ENCODE peak calls at places on chromosome 2, in seven cellular contexts. G is mucosa of descending colon, L is brain microvascular endothelial cell, V is AG04450, O is HFF-Myc, Q is GM23338, S is fibroblast of pulmonary artery. X is an unnamed sample.

GRCh38 chr2:168699834-168700417 is 102.5 kb upstream of the NOSTRIN start:
- DNase-seq in G (peak), L (peak), V (peak), O (peak), Q (no peak), S (peak), X (no peak)

GRCh38 chr2:52904511-52904910 is 863.1 kb upstream of the CHAC2 start:
- DNase-seq in G (no peak), L (no peak), V (peak), O (no peak), Q (no peak), S (no peak), X (no peak)

GRCh38 chr2:240624950-240625621 is at the start of gene GPR35:
- DNase-seq in G (peak), L (peak), V (no peak), O (no peak), Q (no peak), S (no peak), X (no peak)

GRCh38 chr2:104240984-104241383 is 612.9 kb upstream of the POU3F3 start:
- DNase-seq in G (no peak), L (no peak), V (no peak), O (no peak), Q (no peak), S (no peak), X (no peak)

GRCh38 chr2:46655551-46656436 is 176.4 kb downstream of the TMEM247 start:
- DNase-seq in G (no peak), L (no peak), V (no peak), O (no peak), Q (no peak), S (peak), X (no peak)

GRCh38 chr2:240024766-240025165 is 376 bp downstream of the NDUFA10 start:
- DNase-seq in G (no peak), L (no peak), V (no peak), O (no peak), Q (peak), S (no peak), X (no peak)

GRCh38 chr2:44748-45341 is 1.5 kb downstream of the FAM110C start:
- DNase-seq in G (peak), L (no peak), V (no peak), O (no peak), Q (peak), S (no peak), X (no peak)

GRCh38 chr2:222941510-222942032 is 80.7 kb downstream of the ACSL3 start:
- DNase-seq in G (no peak), L (no peak), V (no peak), O (no peak), Q (no peak), S (no peak), X (no peak)

GRCh38 chr2:46985512-46985911 is 69.9 kb upstream of the MCFD2 start:
- DNase-seq in G (no peak), L (peak), V (no peak), O (no peak), Q (no peak), S (no peak), X (no peak)

GRCh38 chr2:237967463-237967871 is 653 bp downstream of the UBE2F start:
- DNase-seq in G (peak), L (no peak), V (no peak), O (no peak), Q (peak), S (no peak), X (no peak)

GRCh38 chr2:55550368-55551102 is 31.0 kb downstream of the CFAP36 start:
- DNase-seq in G (no peak), L (peak), V (peak), O (peak), Q (no peak), S (peak), X (peak)

GRCh38 chr2:189115126-189115525 is 64.4 kb downstream of the COL5A2 start:
- DNase-seq in G (no peak), L (no peak), V (no peak), O (no peak), Q (peak), S (peak), X (no peak)
- TF ChIP-seq CTCF in G (no peak), L (no peak), V (no peak), O (no peak), Q (no peak), S (peak), X (peak)

DNA sequence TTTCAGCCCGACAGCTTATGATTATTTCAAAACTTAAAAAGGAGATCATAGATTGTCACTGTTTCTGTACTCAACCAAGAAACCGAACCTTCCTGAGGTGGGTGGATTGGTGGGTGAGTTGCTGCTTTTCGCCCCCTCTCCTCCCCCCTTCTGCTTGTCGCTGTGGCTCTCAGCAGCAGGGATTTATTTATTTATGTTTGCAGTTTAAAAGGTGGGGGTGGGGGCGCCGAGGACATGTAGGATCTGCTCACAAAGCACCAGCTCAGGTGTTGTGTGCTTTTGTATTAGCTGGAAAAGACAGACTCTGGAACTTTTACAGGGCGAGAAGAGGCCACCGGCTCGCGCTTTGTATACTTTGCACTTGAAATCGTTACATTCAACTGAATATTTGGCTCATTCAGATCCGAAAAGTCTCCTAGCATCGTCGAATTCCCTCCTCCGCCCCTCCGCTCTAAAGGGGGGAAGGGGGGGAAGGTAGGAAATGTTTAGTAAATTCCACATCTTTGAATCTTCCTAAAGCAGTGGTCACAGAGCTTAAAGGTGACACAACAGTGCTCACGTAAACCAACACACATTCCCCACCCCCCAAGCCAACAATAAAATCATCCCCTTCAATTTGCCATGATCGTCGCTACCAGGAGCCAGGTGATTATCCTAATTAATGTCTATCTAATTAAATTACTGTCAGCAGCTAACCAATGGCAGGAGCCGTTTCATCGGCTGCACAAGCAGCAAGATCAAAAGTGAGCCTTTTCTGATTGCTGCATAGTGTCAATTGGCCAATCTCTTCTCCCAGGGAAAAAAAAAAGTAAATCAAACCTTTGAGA is 417 bp upstream of the TBR1 start:
- DNase-seq in G (no peak), L (no peak), V (no peak), O (no peak), Q (peak), S (no peak), X (no peak)
- H3K4me3 ChIP-seq in G (no peak), L (no peak), V (no peak), O (no peak), Q (peak), S (no peak), X (no peak)

GRCh38 chr2:41167014-41167413 is 715.1 kb upstream of the SLC8A1 start:
- DNase-seq in G (no peak), L (no peak), V (no peak), O (no peak), Q (peak), S (no peak), X (no peak)

GRCh38 chr2:41169744-41170143 is 717.9 kb upstream of the SLC8A1 start:
- DNase-seq in G (no peak), L (no peak), V (no peak), O (no peak), Q (peak), S (no peak), X (no peak)

DNA sequence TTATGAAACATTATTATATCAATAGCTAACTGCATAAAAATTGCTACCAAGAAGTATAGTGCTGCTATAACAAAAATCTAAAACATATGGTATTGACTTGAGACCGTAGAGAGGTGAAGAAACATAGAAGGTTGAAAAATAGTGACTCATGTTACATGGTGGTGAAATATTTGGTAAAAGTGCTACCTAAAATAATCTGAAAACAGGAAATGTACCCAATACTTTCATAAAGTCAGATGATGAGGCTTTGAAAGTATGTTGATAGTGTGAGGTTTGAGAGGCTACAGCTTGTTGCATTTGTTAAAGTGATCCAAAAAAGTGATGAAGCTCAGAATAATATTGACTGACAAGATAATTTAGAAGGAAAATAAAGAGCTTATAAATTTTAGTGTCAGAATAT is 718.7 kb upstream of the SLC8A1 start:
- DNase-seq in G (no peak), L (no peak), V (no peak), O (no peak), Q (no peak), S (peak), X (no peak)
- TF ChIP-seq CTCF in G (no peak), L (no peak), V (no peak), O (no peak), Q (no peak), S (no peak), X (no peak)

DNA sequence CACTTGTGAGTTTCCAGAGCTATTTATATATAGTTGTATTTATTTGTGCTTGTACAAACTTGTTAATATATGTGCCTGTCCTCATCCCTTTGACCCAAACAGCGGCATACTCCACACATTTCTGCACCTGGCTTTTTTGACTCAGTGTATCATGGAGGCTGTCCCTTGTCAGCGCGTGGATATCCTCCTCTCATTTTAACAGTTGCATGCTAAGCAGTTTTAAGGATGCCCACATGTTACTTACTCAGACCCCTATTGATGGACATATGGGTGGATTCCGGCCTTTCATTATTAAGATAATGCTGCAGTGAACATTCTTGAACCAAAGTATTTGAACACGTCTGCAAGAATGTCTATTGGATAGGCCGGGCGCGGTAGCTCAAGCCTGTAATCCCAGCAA is 655 bp upstream of the MREG start:
- DNase-seq in G (no peak), L (no peak), V (no peak), O (no peak), Q (no peak), S (no peak), X (no peak)
- H3K4me3 ChIP-seq in G (no peak), L (no peak), V (no peak), O (peak), Q (peak), S (no peak), X (no peak)

X was measured in epithelial cell of proximal tubule.